ENCODE peak calls at places on chromosomes 5 and 9, in six cellular contexts. J is astrocyte of the spinal cord; O is activated CD4-positive, alpha-beta T cell treated with anti-CD3 and anti-CD28 coated beads, Interleukin-2, amount 50 U/mL, for 48 hours; E is stimulated activated CD4-positive, alpha-beta T cell treated with anti-CD3 and anti-CD28 coated beads, Interleukin-1b, Interleukin-23, amount 100 ng/mL, for 24 hours; C is hypothalamus; N is CD8-positive, alpha-beta memory T cell. T is an unnamed sample.

GRCh38 chr9:128899566-128900322 is 17.8 kb downstream of the LRRC8A start:
- DNase-seq in J (no peak), O (no peak), E (no peak), C (no peak), N (no peak), T (no peak)

GRCh38 chr5:601771-602465 is 10.2 kb upstream of the CEP72 start:
- DNase-seq in J (no peak), O (no peak), E (no peak), C (no peak), N (peak), T (no peak)

GRCh38 chr9:136831720-136832104 is 10.6 kb upstream of the AJM1 start:
- DNase-seq in J (no peak), O (no peak), E (no peak), C (no peak), N (peak), T (no peak)

GRCh38 chr5:142412581-142412980 is 87.8 kb upstream of the SPRY4 start:
- DNase-seq in J (no peak), O (no peak), E (no peak), C (no peak), N (no peak), T (peak)

GRCh38 chr9:89226076-89226475 is 47.5 kb upstream of the SHC3 start:
- DNase-seq in J (peak), O (no peak), E (no peak), C (no peak), N (no peak), T (no peak)

GRCh38 chr5:14743601-14744295 is 79.2 kb downstream of the OTULIN start:
- DNase-seq in J (peak), O (no peak), E (no peak), C (no peak), N (no peak), T (no peak)

GRCh38 chr5:170444181-170444580 is 55.0 kb upstream of the KCNMB1 start:
- DNase-seq in J (no peak), O (no peak), E (no peak), C (no peak), N (no peak), T (no peak)

GRCh38 chr5:106269252-106269843 is 1401.4 kb downstream of the EFNA5 start:
- DNase-seq in J (peak), O (no peak), E (no peak), C (no peak), N (no peak), T (peak)

GRCh38 chr9:105007143-105007542 is 79.2 kb upstream of the ABCA1 start:
- DNase-seq in J (peak), O (no peak), E (no peak), C (no peak), N (no peak), T (peak)

GRCh38 chr9:83933804-83934203 is 12.6 kb upstream of the KIF27 start:
- DNase-seq in J (no peak), O (no peak), E (no peak), C (no peak), N (no peak), T (no peak)

GRCh38 chr9:75200892-75201470 is 112.7 kb downstream of the OSTF1 start:
- DNase-seq in J (peak), O (no peak), E (no peak), C (no peak), N (no peak), T (peak)

GRCh38 chr5:82421119-82421518 is 143.0 kb upstream of the RPS23 start:
- DNase-seq in J (peak), O (no peak), E (no peak), C (no peak), N (no peak), T (peak)